ENCODE peak calls at places on chromosome 15, in nine cellular contexts. B, U, G, X, I, T, D, C and A are unnamed samples.

GRCh38 chr15:65083262-65083701 is 6.7 kb downstream of the KBTBD13 start:
- DNase-seq in C (no peak), G (no peak), I (peak), B (peak), X (no peak), T (peak), U (no peak), D (peak), A (no peak)

GRCh38 chr15:90774731-90775521 is 57.8 kb downstream of the BLM start:
- DNase-seq in X (peak), I (no peak), B (no peak), G (no peak), U (no peak), T (no peak), C (no peak), D (peak), A (no peak)

GRCh38 chr15:84979651-84980050 is 2.0 kb upstream of the PDE8A start:
- DNase-seq in U (peak), I (peak), X (no peak), D (no peak), C (no peak), B (no peak), G (peak), T (peak), A (no peak)

GRCh38 chr15:78159395-78159794 is 10.2 kb downstream of the IDH3A start:
- DNase-seq in T (no peak), X (no peak), U (no peak), C (no peak), I (no peak), B (no peak), D (no peak), G (no peak), A (no peak)

GRCh38 chr15:73677146-73677607 is 7.0 kb upstream of the CD276 start:
- DNase-seq in B (peak), G (no peak), D (peak), U (peak), C (peak), T (peak), X (no peak), I (peak), A (peak)

GRCh38 chr15:94239474-94239873 is 8.1 kb downstream of the MCTP2 start:
- DNase-seq in U (no peak), X (no peak), C (no peak), T (no peak), G (no peak), I (no peak), B (no peak), D (no peak), A (no peak)

GRCh38 chr15:88518903-88519302 is 27.6 kb downstream of the DET1 start:
- DNase-seq in G (no peak), C (no peak), D (no peak), U (no peak), B (no peak), T (no peak), I (no peak), X (no peak), A (no peak)

GRCh38 chr15:48602358-48603122 is 43.0 kb downstream of the FBN1 start:
- DNase-seq in B (no peak), T (no peak), D (peak), U (no peak), G (no peak), C (no peak), I (no peak), X (no peak), A (no peak)

GRCh38 chr15:74318376-74319137 is 48.9 kb downstream of the CYP11A1 start:
- DNase-seq in I (no peak), D (no peak), B (no peak), X (no peak), C (no peak), G (no peak), T (no peak), U (no peak), A (no peak)

GRCh38 chr15:57033715-57034439 is 115.4 kb downstream of the TCF12 start:
- DNase-seq in D (no peak), B (no peak), G (no peak), X (no peak), U (no peak), I (no peak), T (no peak), C (no peak), A (no peak)

GRCh38 chr15:50823281-50823680 is 57.8 kb upstream of the SPPL2A start:
- DNase-seq in X (no peak), T (no peak), I (no peak), B (no peak), D (no peak), U (no peak), C (no peak), G (no peak), A (no peak)

GRCh38 chr15:27268923-27269322 is 297.9 kb downstream of the GABRG3 start:
- DNase-seq in D (no peak), I (no peak), T (no peak), U (no peak), B (no peak), X (no peak), C (no peak), G (no peak), A (no peak)

GRCh38 chr15:51992953-51993352 is 21.4 kb upstream of the LEO1 start:
- DNase-seq in G (no peak), U (no peak), C (no peak), X (no peak), B (no peak), T (no peak), D (peak), I (no peak), A (no peak)

GRCh38 chr15:38085931-38086562 is 151.6 kb downstream of the TMCO5A start:
- DNase-seq in C (no peak), I (no peak), G (no peak), T (no peak), X (peak), B (no peak), D (peak), U (no peak), A (peak)

GRCh38 chr15:94411279-94411678 is 179.9 kb downstream of the MCTP2 start:
- DNase-seq in G (no peak), I (no peak), X (no peak), D (no peak), C (no peak), U (no peak), T (no peak), B (no peak), A (no peak)

GRCh38 chr15:62509395-62509973 is 344.4 kb upstream of the C2CD4B start:
- DNase-seq in I (no peak), B (no peak), C (no peak), T (peak), G (no peak), U (no peak), X (no peak), D (no peak), A (no peak)

GRCh38 chr15:88615303-88616107 is 5.6 kb upstream of the AEN start:
- DNase-seq in I (no peak), B (no peak), X (no peak), C (no peak), U (peak), D (no peak), G (no peak), T (peak), A (peak)

GRCh38 chr15:58457466-58457965 is 25.7 kb downstream of the LIPC start:
- DNase-seq in U (no peak), C (no peak), T (no peak), B (no peak), I (no peak), X (no peak), D (peak), G (no peak), A (peak)

GRCh38 chr15:50865515-50866370 is 42.7 kb upstream of the AP4E1 start:
- DNase-seq in G (no peak), I (no peak), B (no peak), T (no peak), D (no peak), C (no peak), U (no peak), X (no peak), A (no peak)

GRCh38 chr15:64717735-64718495 is 57.5 kb downstream of the RBPMS2 start:
- DNase-seq in T (no peak), D (no peak), G (peak), I (no peak), B (no peak), X (no peak), C (no peak), U (no peak), A (no peak)

GRCh38 chr15:42037650-42038049 is 16.8 kb upstream of the PLA2G4E start:
- DNase-seq in X (no peak), U (no peak), I (no peak), G (no peak), C (no peak), D (no peak), T (no peak), B (peak), A (no peak)

GRCh38 chr15:51274956-51275355 is 63.4 kb downstream of the CYP19A1 start:
- DNase-seq in B (no peak), T (no peak), G (no peak), C (no peak), U (no peak), X (no peak), I (no peak), D (no peak), A (no peak)

GRCh38 chr15:38782156-38782555 is 217.5 kb upstream of the RASGRP1 start:
- DNase-seq in D (no peak), G (no peak), I (no peak), T (no peak), C (no peak), X (no peak), B (no peak), U (no peak), A (no peak)

GRCh38 chr15:51093865-51094605 is 671 bp downstream of the TNFAIP8L3 start:
- DNase-seq in G (peak), C (no peak), U (no peak), D (no peak), X (no peak), I (peak), B (no peak), T (no peak), A (peak)

GRCh38 chr15:98996619-98997018 is 11.0 kb downstream of the PGPEP1L start:
- DNase-seq in D (no peak), U (no peak), I (no peak), C (no peak), X (no peak), B (no peak), T (no peak), G (no peak), A (no peak)

GRCh38 chr15:42508263-42508690 is 12.8 kb downstream of the SNAP23 start:
- DNase-seq in X (no peak), B (no peak), D (peak), U (no peak), T (no peak), C (no peak), I (peak), G (no peak), A (no peak)

GRCh38 chr15:55965091-55965490 is 28.3 kb downstream of the NEDD4 start:
- DNase-seq in T (no peak), B (no peak), U (no peak), X (no peak), G (no peak), I (no peak), D (no peak), C (no peak), A (no peak)

GRCh38 chr15:41573396-41573795 is 14.4 kb downstream of the TYRO3 start:
- DNase-seq in D (no peak), X (no peak), U (no peak), C (no peak), G (no peak), B (no peak), I (no peak), T (no peak), A (no peak)

GRCh38 chr15:40875996-40876740 is 2.1 kb upstream of the RHOV start:
- DNase-seq in I (no peak), B (no peak), U (no peak), X (no peak), D (no peak), G (no peak), C (no peak), T (no peak), A (no peak)

GRCh38 chr15:90021108-90021507 is 20.0 kb downstream of the ZNF710 start:
- DNase-seq in I (no peak), U (peak), X (no peak), C (no peak), D (no peak), T (no peak), B (no peak), G (no peak), A (no peak)

GRCh38 chr15:23439513-23439912 is 7.5 kb downstream of the GOLGA6L2 start:
- DNase-seq in U (no peak), D (no peak), G (no peak), I (no peak), C (no peak), X (no peak), T (no peak), B (no peak), A (no peak)

GRCh38 chr15:60374628-60375081 is 23.1 kb downstream of the ANXA2 start:
- DNase-seq in I (peak), G (no peak), X (peak), T (peak), B (no peak), D (peak), U (no peak), C (peak), A (no peak)

GRCh38 chr15:86892774-86893449 is 813.2 kb downstream of the AGBL1 start:
- DNase-seq in X (peak), C (no peak), U (no peak), G (no peak), B (no peak), D (no peak), T (no peak), I (peak), A (no peak)

GRCh38 chr15:72724028-72724427 is 38.0 kb downstream of the BBS4 start:
- DNase-seq in X (no peak), G (no peak), I (no peak), T (no peak), U (no peak), C (no peak), B (no peak), D (peak), A (no peak)

GRCh38 chr15:89143503-89144162 is 55.4 kb downstream of the ABHD2 start:
- DNase-seq in G (no peak), I (no peak), T (no peak), D (peak), X (no peak), B (no peak), U (no peak), C (no peak), A (no peak)

GRCh38 chr15:66703540-66703941 is 1.5 kb downstream of the SMAD6 start:
- DNase-seq in X (no peak), T (no peak), I (no peak), C (no peak), D (peak), G (peak), U (peak), B (no peak), A (peak)

GRCh38 chr15:90982135-90982534 is 12.2 kb downstream of the PRC1 start:
- DNase-seq in U (no peak), B (no peak), G (no peak), I (no peak), C (no peak), T (no peak), D (peak), X (no peak), A (no peak)

DNA sequence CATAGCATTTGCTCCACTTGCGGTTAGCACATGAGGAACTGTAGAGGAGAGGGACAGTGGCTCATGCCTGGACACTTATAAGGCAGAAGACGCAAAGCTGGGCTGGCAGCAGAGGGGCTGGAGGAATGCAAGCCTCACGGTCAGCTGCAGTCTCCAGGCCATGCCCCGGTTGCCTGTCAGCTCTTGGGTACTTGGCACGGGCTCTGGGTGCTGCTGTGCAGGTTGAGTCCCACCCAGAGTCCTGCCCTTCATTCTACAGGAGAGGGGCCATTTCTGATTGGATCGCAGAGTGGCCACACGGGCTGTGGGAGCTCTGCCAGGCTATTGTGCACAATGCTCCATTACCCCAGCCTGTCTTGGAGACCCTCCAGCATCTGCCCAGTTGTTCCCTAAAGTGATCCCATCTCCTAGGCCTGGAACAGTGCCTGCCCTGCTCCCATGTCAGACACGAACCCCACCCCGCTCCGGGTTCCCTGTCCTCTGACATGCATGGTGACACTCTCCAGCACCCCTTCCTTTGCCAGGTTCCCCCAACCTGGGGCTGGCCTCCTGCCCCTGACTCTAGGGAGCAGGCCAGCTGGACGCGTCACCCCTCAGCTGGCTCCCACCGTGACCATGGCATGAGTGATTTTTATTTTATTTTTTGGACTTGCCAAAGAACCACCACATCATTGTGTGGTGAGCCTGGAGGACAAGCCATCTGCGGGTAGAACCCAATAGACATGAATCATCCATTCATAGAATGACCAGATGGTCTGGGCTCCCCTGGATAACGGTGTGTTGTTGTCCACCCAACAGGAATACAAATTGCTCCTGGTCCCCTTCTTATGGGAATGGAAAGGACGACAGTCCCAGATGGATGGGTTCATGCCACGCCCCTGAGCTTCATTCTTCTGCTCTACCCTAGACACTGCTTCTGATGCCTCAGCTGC is 51.0 kb upstream of the KLF13 start:
- DNase-seq in D (no peak), U (no peak), C (no peak), T (no peak), X (no peak), I (no peak), G (peak), B (no peak), A (no peak)
- TF ChIP-seq CTCF in D (no peak), U (no peak), C (no peak), T (no peak), X (no peak), I (no peak), G (no peak), B (no peak), A (no peak)

DNA sequence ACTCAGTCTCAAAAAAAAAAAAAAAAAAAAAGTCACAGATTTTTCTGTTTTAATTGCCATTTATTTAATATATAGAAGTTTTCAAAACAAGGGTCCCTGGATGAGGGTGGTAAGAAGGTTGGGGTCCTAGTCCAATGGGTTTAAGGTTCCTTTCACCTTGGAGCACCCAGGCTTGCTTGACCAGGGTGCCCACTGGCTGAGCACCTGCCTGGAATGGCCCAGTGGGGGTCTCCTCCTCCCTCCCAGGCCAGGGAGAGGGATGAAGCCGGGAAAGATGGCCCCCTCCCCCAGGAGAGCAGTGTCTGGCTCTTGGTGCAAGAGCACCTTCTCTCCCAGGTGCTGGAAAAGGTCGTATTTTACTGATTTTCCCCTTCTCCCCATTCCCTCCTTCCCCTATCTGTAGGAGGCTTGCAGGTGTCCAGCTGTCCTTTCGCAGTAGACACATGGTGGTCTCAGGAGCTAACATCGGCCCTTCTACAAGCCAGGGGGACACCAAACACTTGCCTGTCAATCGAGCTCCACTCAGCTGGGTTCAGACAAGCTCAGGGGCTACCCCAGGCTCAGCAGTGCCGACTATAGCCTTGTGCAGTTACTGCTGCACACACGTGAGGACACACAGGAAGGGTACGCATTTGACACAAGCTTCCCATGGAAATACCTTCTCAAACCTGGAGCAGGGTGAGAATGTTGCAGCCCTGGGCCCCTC is 112.3 kb upstream of the KLF13 start:
- DNase-seq in C (no peak), T (no peak), B (no peak), G (no peak), D (no peak), I (no peak), U (no peak), X (no peak), A (no peak)
- TF ChIP-seq CTCF in C (no peak), T (no peak), B (no peak), G (no peak), D (no peak), I (no peak), U (no peak), X (no peak), A (no peak)

DNA sequence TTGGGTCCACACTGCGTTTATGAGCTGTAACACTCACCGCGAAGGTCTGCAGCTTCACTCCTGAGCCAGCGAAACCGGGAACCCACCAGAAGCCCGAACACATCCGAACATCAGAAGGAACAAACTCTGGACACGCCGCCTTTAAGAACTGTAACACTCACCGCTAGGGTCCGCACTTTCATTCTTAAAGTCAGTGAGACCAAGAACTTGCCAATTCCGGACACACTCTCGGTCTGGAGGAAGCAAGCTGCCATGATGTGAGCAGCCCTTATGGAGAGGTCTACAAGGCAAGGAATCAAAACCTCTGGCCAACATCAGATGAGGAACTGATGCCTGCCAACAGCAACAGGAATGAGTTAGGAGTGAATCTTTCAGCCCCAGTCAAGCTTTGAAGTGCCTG is 62.9 kb downstream of the SLC28A2 start:
- DNase-seq in U (peak), X (no peak), T (peak), C (no peak), G (no peak), D (peak), B (no peak), I (no peak), A (no peak)
- TF ChIP-seq CTCF in U (no peak), X (no peak), T (peak), C (no peak), G (no peak), D (no peak), B (peak), I (peak), A (no peak)

DNA sequence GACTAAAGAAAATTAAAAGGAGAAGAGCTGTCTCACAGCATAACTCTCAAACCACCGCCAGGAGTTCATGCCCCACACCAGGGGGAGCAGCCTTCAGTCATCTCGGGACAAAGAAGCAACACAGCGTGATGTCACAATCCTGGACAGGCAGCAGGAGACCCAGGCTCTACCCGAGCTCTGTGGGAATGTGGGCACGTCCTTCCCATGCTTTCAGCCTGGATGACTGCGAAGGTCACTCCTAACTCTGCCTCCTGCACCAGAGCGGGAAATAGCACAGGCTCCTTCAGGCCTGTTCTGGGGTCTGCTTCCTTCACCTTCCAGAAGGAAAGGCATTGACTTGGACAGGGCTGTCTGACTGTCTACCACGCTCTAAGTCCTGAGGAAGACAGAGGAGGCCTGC is 31.3 kb downstream of the NOX5 start:
- DNase-seq in I (peak), D (peak), C (no peak), T (no peak), U (no peak), B (no peak), G (no peak), X (no peak), A (no peak)
- TF ChIP-seq CTCF in I (peak), D (peak), C (no peak), T (peak), U (no peak), B (no peak), G (no peak), X (peak), A (no peak)

GRCh38 chr15:75450307-75451201 is 936 bp downstream of the SIN3A start:
- DNase-seq in C (peak), G (peak), X (peak), T (peak), D (peak), I (peak), U (peak), B (peak), A (peak)
- TF ChIP-seq CTCF in C (no peak), G (peak), X (no peak), T (no peak), D (no peak), I (no peak), U (no peak), B (peak), A (no peak)

GRCh38 chr15:75640483-75641175 is 605 bp upstream of the IMP3 start:
- DNase-seq in X (no peak), I (peak), T (no peak), C (no peak), G (peak), U (no peak), B (no peak), D (peak), A (peak)
- TF ChIP-seq CTCF in X (peak), I (peak), T (peak), C (no peak), G (peak), U (no peak), B (peak), D (peak), A (peak)

GRCh38 chr15:70508561-70509281 is 254.6 kb downstream of the UACA start:
- DNase-seq in U (no peak), I (no peak), D (peak), X (no peak), G (peak), T (no peak), C (no peak), B (no peak), A (no peak)
- TF ChIP-seq CTCF in U (no peak), I (peak), D (peak), X (no peak), G (no peak), T (peak), C (no peak), B (no peak), A (no peak)